ENCODE peak calls at places on chromosomes 2 and 18, in five cellular contexts. Q, B, I, D and F are unnamed samples.

GRCh38 chr2:79860233-79861058 is 347.6 kb downstream of the CTNNA2 start:
- DNase-seq in I (no peak), Q (no peak), B (peak), D (no peak), F (no peak)

GRCh38 chr2:197079414-197079813 is 152.9 kb upstream of the PGAP1 start:
- DNase-seq in B (peak), D (peak), I (no peak), Q (no peak), F (no peak)

GRCh38 chr2:17030070-17030469 is 364.4 kb upstream of the CYRIA start:
- DNase-seq in D (no peak), Q (no peak), B (no peak), I (no peak), F (no peak)

GRCh38 chr2:105518897-105519296 is 120.0 kb upstream of the FHL2 start:
- DNase-seq in D (no peak), I (no peak), Q (no peak), B (no peak), F (no peak)

GRCh38 chr2:27735263-27735904 is 36.1 kb upstream of the MRPL33 start:
- DNase-seq in B (peak), D (peak), I (peak), Q (peak), F (peak)

GRCh38 chr2:129334128-129334527 is 645.3 kb upstream of the RAB6C start:
- DNase-seq in D (no peak), B (no peak), I (no peak), Q (no peak), F (no peak)

GRCh38 chr2:130728007-130728454 is 839 bp upstream of the GPR148 start:
- DNase-seq in B (peak), I (peak), D (no peak), Q (peak), F (no peak)

GRCh38 chr2:3523551-3524041 is 4.3 kb upstream of the ADI1 start:
- DNase-seq in D (no peak), B (peak), Q (no peak), I (no peak), F (no peak)

GRCh38 chr2:45457211-45457945 is 153.7 kb downstream of the SRBD1 start:
- DNase-seq in D (no peak), Q (no peak), I (no peak), B (no peak), F (no peak)

GRCh38 chr2:168457177-168457905 is 1.3 kb downstream of the CERS6 start:
- DNase-seq in D (no peak), B (peak), I (no peak), Q (no peak), F (no peak)

GRCh38 chr2:137107925-137108324 is 342.6 kb downstream of the THSD7B start:
- DNase-seq in I (no peak), Q (no peak), D (no peak), B (no peak), F (no peak)
- H3K4me3 ChIP-seq in I (no peak), Q (no peak), D (no peak), B (no peak), F (no peak)

GRCh38 chr2:85851253-85851955 is 37.4 kb downstream of the ST3GAL5 start:
- DNase-seq in D (peak), Q (no peak), I (peak), B (no peak), F (no peak)

GRCh38 chr2:85852078-85852790 is 36.6 kb downstream of the ST3GAL5 start:
- DNase-seq in B (no peak), Q (no peak), I (no peak), D (no peak), F (no peak)

GRCh38 chr2:85854166-85854509 is 34.7 kb downstream of the ST3GAL5 start:
- DNase-seq in B (no peak), Q (no peak), D (no peak), I (no peak), F (no peak)

GRCh38 chr2:85853499-85854165 is 35.2 kb downstream of the ST3GAL5 start:
- DNase-seq in B (no peak), Q (no peak), D (no peak), I (no peak), F (no peak)

GRCh38 chr2:85852979-85853498 is 35.8 kb downstream of the ST3GAL5 start:
- DNase-seq in Q (no peak), B (no peak), D (peak), I (no peak), F (no peak)
- H3K4me3 ChIP-seq in Q (peak), B (no peak), D (no peak), I (no peak), F (peak)

GRCh38 chr18:7664024-7664312 is 96.9 kb downstream of the PTPRM start:
- DNase-seq in D (no peak), B (no peak), Q (no peak), I (no peak), F (no peak)
- H3K4me3 ChIP-seq in D (no peak), B (no peak), Q (no peak), I (no peak), F (no peak)

DNA sequence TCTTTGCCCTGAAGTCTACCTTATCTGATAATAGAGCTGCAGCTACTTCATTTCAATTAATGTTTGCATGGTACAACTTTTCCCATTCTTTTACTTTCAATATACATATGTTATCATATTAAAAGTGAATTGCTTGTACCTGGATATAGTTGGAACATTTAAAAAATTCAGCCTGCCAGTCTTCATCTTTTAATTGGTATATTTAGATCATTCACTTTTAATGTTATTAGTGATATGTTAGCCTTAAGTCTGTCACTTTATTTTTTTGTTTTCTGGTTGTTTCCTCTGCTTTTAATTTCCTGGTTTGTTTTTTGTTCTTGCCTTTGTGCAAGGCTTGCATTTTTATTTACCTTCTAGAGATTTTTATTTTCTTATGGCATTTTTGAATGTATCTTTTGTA is 158.2 kb downstream of the GALNT1 start:
- DNase-seq in D (no peak), I (no peak), B (no peak), Q (no peak), F (no peak)
- H3K4me3 ChIP-seq in D (no peak), I (no peak), B (no peak), Q (no peak), F (no peak)

DNA sequence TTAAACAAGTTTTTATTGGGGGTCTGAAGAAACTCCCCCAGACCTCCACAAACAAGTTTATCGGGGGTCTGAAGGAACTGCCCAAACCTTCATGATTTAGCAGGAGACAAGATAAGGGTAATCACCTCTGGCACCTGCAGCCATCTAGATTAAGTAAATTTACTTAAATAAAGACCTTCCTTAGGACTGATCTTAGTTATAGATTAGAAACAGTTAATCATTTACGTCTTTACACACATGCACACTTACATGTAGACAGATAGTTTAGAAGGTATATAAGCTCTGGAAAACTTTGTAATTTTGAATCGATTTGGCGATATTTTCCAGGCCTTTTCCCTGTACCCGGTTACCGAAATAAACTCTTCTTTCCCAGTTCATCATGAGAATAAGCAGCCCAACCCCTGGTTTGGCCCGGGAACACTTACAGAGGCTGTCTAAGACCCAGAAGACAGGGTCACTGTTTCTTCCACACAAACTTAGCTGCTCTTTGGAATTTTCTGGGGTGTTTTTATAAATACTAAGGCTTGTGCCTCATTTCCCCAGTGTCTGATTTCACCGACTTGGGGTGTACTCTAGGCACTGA is 585 bp upstream of the SKA1 start:
- DNase-seq in Q (no peak), B (no peak), I (no peak), D (no peak), F (no peak)
- H3K4me3 ChIP-seq in Q (peak), B (peak), I (peak), D (no peak), F (peak)